ENCODE peak calls at places on chromosome 3, in four cellular contexts. Y, R, S and V are unnamed samples.

GRCh38 chr3:79085166-79085565 is 682.6 kb downstream of the ROBO1 start:
- DNase-seq in Y (no peak), R (no peak), S (no peak), V (no peak)

GRCh38 chr3:158845748-158846350 is 44.0 kb downstream of the MFSD1 start:
- DNase-seq in Y (no peak), R (peak; percentile 49), S (peak; percentile 77), V (peak; percentile 46)

GRCh38 chr3:196241704-196242103 is 25.4 kb downstream of the SLC51A start:
- DNase-seq in Y (no peak), R (no peak), S (no peak), V (no peak)

GRCh38 chr3:158775801-158776399 is 26.0 kb upstream of the MFSD1 start:
- DNase-seq in Y (no peak), R (peak; percentile 35), S (no peak), V (no peak)

GRCh38 chr3:143576568-143577270 is 271.5 kb downstream of the SLC9A9 start:
- DNase-seq in Y (no peak), R (no peak), S (no peak), V (no peak)

GRCh38 chr3:168094877-168095610 is 680 bp downstream of the GOLIM4 start:
- DNase-seq in Y (no peak), R (peak; percentile 39), S (no peak), V (peak; percentile 53)

GRCh38 chr3:51340989-51341636 is 44.0 kb upstream of the MANF start:
- DNase-seq in Y (no peak), R (peak; percentile 56), S (no peak), V (no peak)

GRCh38 chr3:31404871-31405270 is 127.9 kb upstream of the STT3B start:
- DNase-seq in Y (no peak), R (no peak), S (no peak), V (no peak)

GRCh38 chr3:5423076-5423475 is 235.6 kb downstream of the EDEM1 start:
- DNase-seq in Y (no peak), R (no peak), S (no peak), V (no peak)

GRCh38 chr3:25592510-25592968 is 72.2 kb downstream of the TOP2B start:
- DNase-seq in Y (no peak), R (peak; percentile 89), S (no peak), V (peak; percentile 66)

GRCh38 chr3:29668728-29669127 is 387.9 kb downstream of the RBMS3 start:
- DNase-seq in Y (no peak), R (no peak), S (peak; percentile 14), V (no peak)